ENCODE peak calls at places on chromosomes 4 and X, in six cellular contexts. Z is CD8-positive, alpha-beta memory T cell; F is anterior cingulate cortex; M is NCI-H2081; W is HFF-Myc; O is left colon. U is an unnamed sample.
A peak's percentile ranks its signal among the peaks of the same experiment; 100 is the strongest.

GRCh38 chr4:75004755-75005668 is 72.1 kb downstream of the PARM1 start:
- DNase-seq in F (no peak), Z (no peak), M (no peak), W (no peak), O (no peak), U (no peak)

GRCh38 chrX:153551135-153551534 is 33.7 kb downstream of the ATP2B3 start:
- DNase-seq in W (no peak), Z (no peak), M (no peak), F (no peak), O (no peak), U (no peak)

GRCh38 chrX:19840899-19841648 is 46.3 kb downstream of the SH3KBP1 start:
- DNase-seq in Z (peak; percentile 20), M (no peak), W (no peak), O (no peak), F (no peak), U (no peak)

GRCh38 chr4:184232212-184232611 is 14.5 kb upstream of the ENPP6 start:
- DNase-seq in Z (no peak), M (no peak), F (no peak), W (no peak), O (no peak), U (no peak)

GRCh38 chr4:105956566-105956965 is 61.3 kb downstream of the NPNT start:
- DNase-seq in Z (no peak), W (no peak), F (no peak), O (no peak), M (no peak), U (no peak)

GRCh38 chrX:150482537-150483217 is 85.7 kb upstream of the MTM1 start:
- DNase-seq in O (no peak), W (no peak), M (no peak), F (no peak), Z (no peak), U (no peak)

GRCh38 chr4:112751447-112751846 is 114.5 kb downstream of the LARP7 start:
- DNase-seq in Z (no peak), F (no peak), W (no peak), M (no peak), O (no peak), U (no peak)

GRCh38 chrX:130171446-130172126 is at the start of gene RAB33A:
- DNase-seq in W (no peak), F (peak; percentile 63), M (no peak), Z (peak; percentile 11), O (no peak), U (peak; percentile 61)

GRCh38 chr4:4781936-4782754 is 77.3 kb upstream of the MSX1 start:
- DNase-seq in M (no peak), Z (no peak), F (no peak), O (no peak), W (peak; percentile 56), U (no peak)

GRCh38 chr4:13548059-13548983 is 4.0 kb upstream of the NKX3-2 start:
- DNase-seq in F (no peak), Z (no peak), O (no peak), W (no peak), M (peak; percentile 36), U (no peak)

GRCh38 chrX:15903186-15903681 is 48.6 kb upstream of the AP1S2 start:
- DNase-seq in F (no peak), M (no peak), O (no peak), Z (no peak), W (no peak), U (no peak)

GRCh38 chr4:5712517-5712916 is 1.5 kb downstream of the EVC start:
- DNase-seq in Z (no peak), M (no peak), O (no peak), F (no peak), W (peak; percentile 40), U (no peak)

GRCh38 chrX:47515941-47516649 is 33.1 kb upstream of the ZNF41 start:
- DNase-seq in O (no peak), F (no peak), W (no peak), Z (no peak), M (no peak), U (no peak)

GRCh38 chr4:108333353-108333920 is 164.7 kb upstream of the LEF1 start:
- DNase-seq in Z (no peak), O (no peak), W (no peak), M (no peak), F (no peak), U (no peak)

GRCh38 chr4:82739292-82740190 is 59.1 kb downstream of the SCD5 start:
- DNase-seq in O (peak; percentile 32), W (no peak), F (peak; percentile 29), Z (peak; percentile 20), M (peak; percentile 4), U (peak; percentile 72)

GRCh38 chr4:122038896-122039295 is 87.0 kb upstream of the TRPC3 start:
- DNase-seq in O (no peak), M (no peak), F (no peak), W (no peak), Z (no peak), U (no peak)

GRCh38 chrX:150575415-150575814 is 7.0 kb downstream of the MTM1 start:
- DNase-seq in O (no peak), Z (peak; percentile 1), W (no peak), F (no peak), M (no peak), U (no peak)

GRCh38 chr4:52017809-52018208 is 2.4 kb downstream of the LRRC66 start:
- DNase-seq in O (no peak), M (no peak), W (no peak), Z (no peak), F (no peak), U (no peak)

GRCh38 chr4:13547563-13548041 is 3.3 kb upstream of the NKX3-2 start:
- DNase-seq in Z (peak; percentile 34), F (no peak), W (no peak), O (no peak), M (peak; percentile 72), U (no peak)

GRCh38 chrX:74492720-74493201 is 71.5 kb downstream of the SLC16A2 start:
- DNase-seq in F (peak; percentile 0), O (no peak), Z (no peak), W (no peak), M (no peak), U (no peak)

GRCh38 chr4:151355155-151355554 is 29.8 kb upstream of the SH3D19 start:
- DNase-seq in Z (no peak), F (no peak), W (no peak), M (no peak), O (no peak), U (no peak)

GRCh38 chrX:124033821-124034220 is 72.3 kb downstream of the STAG2 start:
- DNase-seq in M (no peak), O (no peak), F (no peak), Z (no peak), W (peak; percentile 3), U (no peak)

GRCh38 chr4:10413177-10413576 is 44.0 kb downstream of the ZNF518B start:
- DNase-seq in W (no peak), Z (no peak), O (no peak), M (no peak), F (no peak), U (no peak)

GRCh38 chr4:52713456-52713937 is 37.7 kb downstream of the ERVMER34-1 start:
- DNase-seq in Z (no peak), O (peak; percentile 31), M (no peak), F (no peak), W (no peak), U (no peak)

GRCh38 chr4:20276848-20277247 is 25.1 kb downstream of the SLIT2 start:
- DNase-seq in M (no peak), Z (no peak), F (no peak), W (no peak), O (no peak), U (no peak)